ENCODE peak calls at places on chromosomes 4 and X, in six cellular contexts. One of them, this sample, is unnamed.
A peak's percentile ranks its signal among the peaks of the same experiment; 100 is the strongest.

GRCh38 chr4:38322709-38323108 is 341.3 kb upstream of the KLF3 start:
- DNase-seq in HAP-1: no peak
- DNase-seq in kidney: peak; percentile 84
- DNase-seq in fibroblast of lung: peak; percentile 88
- DNase-seq in K562: peak; percentile 32
- DNase-seq in CD4-positive, alpha-beta memory T cell: no peak
- DNase-seq in this sample: no peak

GRCh38 chrX:15606064-15606590 is 5.4 kb upstream of the ACE2 start:
- DNase-seq in HAP-1: no peak
- DNase-seq in kidney: no peak
- DNase-seq in fibroblast of lung: no peak
- DNase-seq in K562: no peak
- DNase-seq in CD4-positive, alpha-beta memory T cell: no peak
- DNase-seq in this sample: no peak

GRCh38 chr4:102334624-102335023 is 10.7 kb downstream of the SLC39A8 start:
- DNase-seq in HAP-1: no peak
- DNase-seq in kidney: no peak
- DNase-seq in fibroblast of lung: no peak
- DNase-seq in K562: no peak
- DNase-seq in CD4-positive, alpha-beta memory T cell: no peak
- DNase-seq in this sample: no peak

GRCh38 chr4:113350576-113350975 is 301.1 kb downstream of the ANK2 start:
- DNase-seq in HAP-1: no peak
- DNase-seq in kidney: no peak
- DNase-seq in fibroblast of lung: no peak
- DNase-seq in K562: no peak
- DNase-seq in CD4-positive, alpha-beta memory T cell: no peak
- DNase-seq in this sample: no peak

GRCh38 chrX:18995216-18995615 is 11.3 kb upstream of the PHKA2 start:
- DNase-seq in HAP-1: no peak
- DNase-seq in kidney: no peak
- DNase-seq in fibroblast of lung: peak; percentile 83
- DNase-seq in K562: no peak
- DNase-seq in CD4-positive, alpha-beta memory T cell: no peak
- DNase-seq in this sample: no peak

GRCh38 chrX:140141444-140142029 is 176.2 kb upstream of the CXorf66 start:
- DNase-seq in HAP-1: peak; percentile 85
- DNase-seq in kidney: no peak
- DNase-seq in fibroblast of lung: no peak
- DNase-seq in K562: peak; percentile 29
- DNase-seq in CD4-positive, alpha-beta memory T cell: peak; percentile 23
- DNase-seq in this sample: peak; percentile 20

GRCh38 chr4:55444822-55445221 is 49.1 kb downstream of the TMEM165 start:
- DNase-seq in HAP-1: no peak
- DNase-seq in kidney: no peak
- DNase-seq in fibroblast of lung: peak; percentile 49
- DNase-seq in K562: peak; percentile 15
- DNase-seq in CD4-positive, alpha-beta memory T cell: no peak
- DNase-seq in this sample: peak; percentile 21

GRCh38 chr4:182478475-182478874 is 235.3 kb downstream of the TENM3 start:
- DNase-seq in HAP-1: no peak
- DNase-seq in kidney: no peak
- DNase-seq in fibroblast of lung: peak; percentile 28
- DNase-seq in K562: peak; percentile 26
- DNase-seq in CD4-positive, alpha-beta memory T cell: peak; percentile 20
- DNase-seq in this sample: no peak

GRCh38 chr4:76898949-76899640 is 1.2 kb upstream of the SOWAHB start:
- DNase-seq in HAP-1: no peak
- DNase-seq in kidney: no peak
- DNase-seq in fibroblast of lung: peak; percentile 22
- DNase-seq in K562: no peak
- DNase-seq in CD4-positive, alpha-beta memory T cell: no peak
- DNase-seq in this sample: no peak

GRCh38 chr4:1230316-1230715 is 18.6 kb downstream of the CTBP1 start:
- DNase-seq in HAP-1: no peak
- DNase-seq in kidney: no peak
- DNase-seq in fibroblast of lung: no peak
- DNase-seq in K562: no peak
- DNase-seq in CD4-positive, alpha-beta memory T cell: no peak
- DNase-seq in this sample: no peak

GRCh38 chrX:155778844-155779553 is 102.1 kb upstream of the VAMP7 start:
- DNase-seq in HAP-1: no peak
- DNase-seq in kidney: no peak
- DNase-seq in fibroblast of lung: no peak
- DNase-seq in K562: no peak
- DNase-seq in CD4-positive, alpha-beta memory T cell: no peak
- DNase-seq in this sample: no peak
- H3K9me3 ChIP-seq in HAP-1: no peaks in the 10 kb centered on the region
- H3K9me3 ChIP-seq in kidney: no peaks in the 10 kb centered on the region
- H3K9me3 ChIP-seq in fibroblast of lung: no peaks in the 10 kb centered on the region
- H3K9me3 ChIP-seq in K562: no peaks in the 10 kb centered on the region
- H3K9me3 ChIP-seq in CD4-positive, alpha-beta memory T cell: no peaks in the 10 kb centered on the region
- H3K9me3 ChIP-seq in this sample: no peaks in the 10 kb centered on the region

GRCh38 chr4:4867745-4868505 is 8.5 kb downstream of the MSX1 start:
- DNase-seq in HAP-1: no peak
- DNase-seq in kidney: peak; percentile 48
- DNase-seq in fibroblast of lung: no peak
- DNase-seq in K562: no peak
- DNase-seq in CD4-positive, alpha-beta memory T cell: no peak
- DNase-seq in this sample: no peak
- H3K4me3 ChIP-seq in HAP-1: no peak overlapping the region
- H3K4me3 ChIP-seq in kidney: no peak overlapping the region
- H3K4me3 ChIP-seq in fibroblast of lung: no peak overlapping the region
- H3K4me3 ChIP-seq in K562: no peak overlapping the region
- H3K4me3 ChIP-seq in CD4-positive, alpha-beta memory T cell: no peak overlapping the region
- H3K4me3 ChIP-seq in this sample: no peak overlapping the region

GRCh38 chr4:97938141-97938540 is 205.1 kb downstream of the STPG2 start:
- DNase-seq in HAP-1: no peak
- DNase-seq in kidney: no peak
- DNase-seq in fibroblast of lung: no peak
- DNase-seq in K562: no peak
- DNase-seq in CD4-positive, alpha-beta memory T cell: no peak
- DNase-seq in this sample: peak; percentile 79
- H3K9me3 ChIP-seq in HAP-1: no peaks in the 10 kb centered on the region
- H3K9me3 ChIP-seq in kidney: peaks cover 5% of the 10 kb centered on the region
- H3K9me3 ChIP-seq in fibroblast of lung: no peaks in the 10 kb centered on the region
- H3K9me3 ChIP-seq in K562: no peaks in the 10 kb centered on the region
- H3K9me3 ChIP-seq in CD4-positive, alpha-beta memory T cell: peaks cover 3% of the 10 kb centered on the region
- H3K9me3 ChIP-seq in this sample: no peaks in the 10 kb centered on the region

DNA sequence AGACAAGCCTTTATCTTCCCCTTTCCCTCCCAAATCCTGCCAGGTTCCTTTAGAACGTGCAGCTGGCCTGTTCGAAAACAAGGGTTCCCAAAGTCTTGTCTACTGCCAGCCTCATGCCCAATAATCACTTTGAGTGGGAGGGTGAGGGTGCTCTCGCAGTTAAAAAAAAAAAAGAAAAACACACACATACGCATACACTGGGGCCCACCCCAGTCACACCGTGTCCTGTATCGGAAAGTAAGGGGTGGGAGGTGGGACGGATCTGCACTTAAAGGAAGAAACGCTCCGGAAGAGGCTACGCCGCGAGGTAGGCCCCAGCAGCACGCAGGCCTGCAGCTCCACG is 495 bp downstream of the MAD2L1 start:
- DNase-seq in HAP-1: no peak
- DNase-seq in kidney: no peak
- DNase-seq in fibroblast of lung: no peak
- DNase-seq in K562: peak; percentile 52
- DNase-seq in CD4-positive, alpha-beta memory T cell: no peak
- DNase-seq in this sample: no peak
- H3K4me3 ChIP-seq in HAP-1: peak overlapping the region; percentile 82
- H3K4me3 ChIP-seq in kidney: peak overlapping the region; percentile 97
- H3K4me3 ChIP-seq in fibroblast of lung: peak overlapping the region; percentile 79
- H3K4me3 ChIP-seq in K562: peak overlapping the region; percentile 78
- H3K4me3 ChIP-seq in CD4-positive, alpha-beta memory T cell: peak overlapping the region; percentile 83
- H3K4me3 ChIP-seq in this sample: peak overlapping the region; percentile 93